ENCODE peak calls at places on chromosomes 1 and 21, in seven cellular contexts. W, X, I, F, A, K and C are unnamed samples.

GRCh38 chr1:232568331-232568852 is 61.5 kb downstream of the SIPA1L2 start:
- DNase-seq in W (no peak), A (no peak), X (no peak), F (no peak), K (no peak), I (no peak), C (no peak)

GRCh38 chr21:45826733-45827692 is 154.6 kb upstream of the COL6A1 start:
- DNase-seq in I (no peak), W (no peak), F (no peak), X (no peak), K (no peak), A (no peak), C (no peak)

GRCh38 chr1:205797122-205797521 is 15.9 kb downstream of the SLC41A1 start:
- DNase-seq in X (no peak), F (no peak), A (no peak), K (no peak), I (no peak), W (no peak), C (no peak)

GRCh38 chr1:108199781-108200626 is at the start of gene SLC25A24:
- DNase-seq in F (peak), W (peak), K (peak), I (peak), A (peak), X (peak), C (peak)

GRCh38 chr1:23578311-23578996 is 19.2 kb upstream of the ID3 start:
- DNase-seq in A (no peak), I (peak), W (no peak), F (peak), K (no peak), X (peak), C (no peak)

GRCh38 chr1:233376711-233377110 is 49.2 kb downstream of the MAP3K21 start:
- DNase-seq in X (no peak), A (no peak), F (no peak), W (no peak), I (no peak), K (no peak), C (no peak)

GRCh38 chr1:201593200-201593828 is 54.4 kb downstream of the NAV1 start:
- DNase-seq in K (no peak), X (peak), I (no peak), F (peak), W (no peak), A (no peak), C (no peak)

GRCh38 chr21:41664881-41665765 is 101.7 kb downstream of the RIPK4 start:
- DNase-seq in I (no peak), F (peak), A (no peak), W (no peak), X (peak), K (no peak), C (no peak)

GRCh38 chr1:1274299-1274930 is 761 bp upstream of the UBE2J2 start:
- DNase-seq in X (no peak), A (no peak), F (no peak), K (no peak), I (no peak), W (no peak), C (no peak)

GRCh38 chr1:232923739-232924386 is 26.5 kb upstream of the NTPCR start:
- DNase-seq in F (no peak), A (peak), I (no peak), W (no peak), X (no peak), K (no peak), C (no peak)

GRCh38 chr1:214793708-214794107 is 190.7 kb downstream of the CENPF start:
- DNase-seq in I (no peak), F (no peak), A (no peak), W (no peak), K (no peak), X (no peak), C (no peak)